ENCODE peak calls at places on chromosomes 3 and 15, in nine cellular contexts. G is tibial artery, J is epithelial cell of esophagus, N is A549, Y is small intestine, I is brain microvascular endothelial cell, Z is astrocyte of the spinal cord, X is ovary, L is dorsolateral prefrontal cortex. C is an unnamed sample.

GRCh38 chr3:48739955-48740823 is 23.2 kb upstream of the IP6K2 start:
- DNase-seq in I (peak), J (peak), Z (peak), Y (peak), L (peak), N (peak), X (peak), G (peak), C (peak)

GRCh38 chr3:157417247-157417646 is 19.4 kb upstream of the PTX3 start:
- DNase-seq in N (no peak), Z (no peak), I (no peak), X (no peak), G (no peak), J (no peak), L (no peak), Y (no peak), C (no peak)

GRCh38 chr3:59809750-59810444 is 760.1 kb upstream of the CFAP20DC start:
- DNase-seq in G (no peak), I (peak), X (no peak), Z (peak), L (no peak), N (peak), J (peak), Y (peak), C (peak)

GRCh38 chr15:33780011-33780768 is 188.1 kb upstream of the CHRM5 start:
- DNase-seq in G (no peak), J (no peak), L (no peak), I (no peak), Z (no peak), N (no peak), Y (no peak), X (no peak), C (no peak)

GRCh38 chr3:24968076-24968475 is 460.0 kb upstream of the RARB start:
- DNase-seq in J (no peak), N (no peak), L (no peak), G (no peak), Z (no peak), Y (no peak), I (no peak), X (no peak), C (no peak)

GRCh38 chr3:38147434-38147833 is 9.0 kb downstream of the MYD88 start:
- DNase-seq in Y (no peak), N (no peak), L (no peak), X (no peak), J (no peak), Z (no peak), G (no peak), I (no peak), C (no peak)

GRCh38 chr15:92118936-92119325 is 265.4 kb downstream of the SLCO3A1 start:
- DNase-seq in L (no peak), Y (no peak), N (no peak), I (no peak), J (no peak), X (no peak), Z (no peak), G (no peak), C (no peak)

GRCh38 chr3:18425641-18426403 is 683 bp upstream of the SATB1 start:
- DNase-seq in Y (peak), Z (no peak), N (no peak), I (no peak), G (no peak), X (no peak), J (peak), L (peak), C (no peak)

GRCh38 chr15:49042165-49042564 is 4.1 kb downstream of the SECISBP2L start:
- DNase-seq in Y (no peak), I (no peak), L (no peak), G (no peak), X (no peak), Z (no peak), N (no peak), J (no peak), C (no peak)
- H3K4me3 ChIP-seq in Y (no peak), I (no peak), L (no peak), G (no peak), X (no peak), Z (no peak), N (no peak), J (no peak), C (no peak)

DNA sequence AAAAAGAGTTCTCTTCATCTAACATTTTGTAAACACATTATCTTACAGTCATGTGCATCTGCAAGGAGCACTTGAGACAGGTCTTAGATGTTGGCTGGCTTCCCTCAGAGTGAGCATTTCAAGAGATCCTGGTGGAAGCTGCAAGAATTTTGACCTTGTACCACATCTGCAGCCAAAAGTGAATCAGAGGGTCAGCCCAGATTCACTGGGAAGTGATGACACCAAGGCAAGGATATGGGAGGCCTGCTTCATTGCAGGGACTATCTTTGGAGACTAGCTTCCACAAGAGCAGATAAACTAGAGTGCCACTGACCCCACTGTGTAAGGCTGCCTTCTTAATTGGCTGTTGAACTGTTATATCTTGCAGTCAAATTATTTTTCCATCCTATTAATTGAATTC is 21.3 kb upstream of the GADL1 start:
- DNase-seq in N (no peak), J (no peak), L (no peak), G (no peak), X (no peak), Z (no peak), I (no peak), Y (no peak), C (no peak)
- H3K4me3 ChIP-seq in N (no peak), J (no peak), L (no peak), G (no peak), X (no peak), Z (no peak), I (no peak), Y (no peak), C (no peak)

GRCh38 chr3:134357914-134358811 is 16.1 kb downstream of the AMOTL2 start:
- DNase-seq in L (peak), Y (peak), Z (peak), X (peak), J (peak), I (peak), N (peak), G (peak), C (peak)
- H3K4me3 ChIP-seq in L (no peak), Y (no peak), Z (no peak), X (no peak), J (no peak), I (no peak), N (peak), G (no peak), C (no peak)

GRCh38 chr3:46880884-46881818 is 3.6 kb downstream of the PTH1R start:
- DNase-seq in Y (no peak), L (no peak), Z (no peak), X (peak), I (no peak), N (no peak), J (no peak), G (no peak), C (no peak)
- H3K4me3 ChIP-seq in Y (no peak), L (peak), Z (no peak), X (peak), I (peak), N (peak), J (no peak), G (peak), C (peak)

GRCh38 chr15:50116477-50116876 is 2.6 kb downstream of the ATP8B4 start:
- DNase-seq in L (no peak), X (no peak), N (peak), Z (peak), I (no peak), Y (no peak), G (no peak), J (peak), C (no peak)
- H3K4me3 ChIP-seq in L (no peak), X (no peak), N (no peak), Z (no peak), I (no peak), Y (no peak), G (no peak), J (no peak), C (no peak)

DNA sequence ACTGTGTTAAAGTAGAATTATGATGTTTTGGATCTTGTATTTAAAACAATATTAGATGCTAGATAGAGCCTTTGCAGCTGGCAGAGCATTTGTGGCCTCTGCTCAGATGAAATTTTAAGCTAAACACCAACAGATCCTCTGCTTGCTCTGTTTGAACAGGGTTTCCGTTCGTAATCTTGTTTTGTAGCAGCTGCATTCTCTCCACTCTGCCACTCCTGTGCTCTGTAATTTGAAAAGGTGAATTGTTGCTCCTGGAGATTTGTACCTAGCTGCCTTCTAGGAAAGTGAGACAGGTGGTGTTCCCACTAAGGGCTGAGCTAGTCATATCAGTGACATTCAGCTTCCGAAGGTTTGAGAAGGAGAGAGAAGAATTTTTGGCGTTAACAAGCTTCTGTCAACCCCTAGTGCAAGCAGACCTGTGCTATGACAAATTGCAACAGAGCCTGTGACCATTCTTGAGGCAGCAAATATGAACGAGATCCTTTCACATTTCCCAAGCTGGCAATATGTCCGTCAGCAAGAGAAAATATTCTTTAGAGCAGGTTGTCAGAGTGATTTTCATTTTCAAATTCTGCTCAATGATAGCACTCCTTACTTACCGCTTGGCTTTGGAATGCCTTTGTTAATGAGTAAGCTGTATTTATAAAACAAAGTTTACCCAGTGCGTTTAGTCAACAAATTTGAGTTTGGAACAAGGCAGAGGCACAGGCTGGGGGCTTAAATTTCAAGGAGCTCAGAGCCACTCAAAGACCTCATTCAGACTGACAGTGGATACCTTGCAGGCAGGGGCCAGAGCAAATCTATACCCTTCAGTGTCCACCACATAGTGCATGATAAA is 5.3 kb downstream of the CHST2 start:
- DNase-seq in Y (no peak), G (no peak), L (no peak), I (no peak), X (no peak), J (no peak), N (no peak), Z (no peak), C (no peak)
- H3K4me3 ChIP-seq in Y (no peak), G (no peak), L (peak), I (peak), X (no peak), J (no peak), N (no peak), Z (no peak), C (no peak)

GRCh38 chr3:72782521-72782920 is 65.7 kb downstream of the SHQ1 start:
- DNase-seq in X (no peak), Y (no peak), I (no peak), L (no peak), G (no peak), J (no peak), Z (no peak), N (no peak), C (no peak)
- H3K4me3 ChIP-seq in X (no peak), Y (no peak), I (no peak), L (no peak), G (no peak), J (no peak), Z (no peak), N (no peak), C (no peak)

DNA sequence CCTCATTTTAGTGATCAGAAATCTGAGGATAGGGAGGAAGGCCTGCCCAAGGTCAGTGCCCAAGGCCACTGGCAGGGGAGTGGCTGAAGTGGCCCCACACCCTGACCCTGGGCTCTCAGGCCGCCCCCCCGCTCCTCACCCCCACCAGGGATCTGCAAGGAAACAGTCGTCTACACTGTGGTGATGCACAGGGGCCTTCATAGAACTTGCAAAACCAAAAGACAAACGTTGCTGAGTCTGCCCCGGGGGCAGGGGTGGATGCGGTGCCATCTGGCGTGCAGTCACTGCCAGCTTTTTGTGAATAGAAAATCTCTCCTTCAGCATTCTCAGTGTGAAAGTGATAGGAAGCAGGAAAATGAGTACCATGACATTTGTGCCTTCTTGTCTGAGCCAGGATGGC is 41.3 kb downstream of the WHAMM start:
- DNase-seq in Y (no peak), Z (no peak), L (no peak), I (no peak), J (no peak), N (no peak), X (no peak), G (no peak), C (no peak)
- H3K4me3 ChIP-seq in Y (no peak), Z (no peak), L (no peak), I (no peak), J (no peak), N (no peak), X (no peak), G (no peak), C (no peak)

C was measured in astrocyte of the cerebellum.